ENCODE peak calls at places on chromosomes 6 and 20, in six cellular contexts. I is hepatocyte, W is heart right ventricle, G is neural crest cell, V is tibial artery, H is spleen. J is an unnamed sample.

GRCh38 chr20:58619847-58620431 is 31.1 kb upstream of the STX16 start:
- DNase-seq in I (no peak), W (no peak), G (no peak), V (no peak), H (peak), J (no peak)

GRCh38 chr6:23055523-23055922 is 486.2 kb downstream of the HDGFL1 start:
- DNase-seq in I (no peak), W (no peak), G (no peak), V (no peak), H (no peak), J (no peak)

GRCh38 chr6:14290448-14291388 is 173.1 kb downstream of the CD83 start:
- DNase-seq in I (no peak), W (no peak), G (no peak), V (no peak), H (no peak), J (no peak)

GRCh38 chr20:45047581-45048119 is 53.3 kb downstream of the KCNS1 start:
- DNase-seq in I (no peak), W (no peak), G (no peak), V (no peak), H (no peak), J (no peak)

GRCh38 chr6:26571592-26572296 is 25.0 kb upstream of the ABT1 start:
- DNase-seq in I (peak), W (peak), G (peak), V (peak), H (peak), J (peak)

GRCh38 chr6:15244605-15245360 is 1.1 kb upstream of the JARID2 start:
- DNase-seq in I (peak), W (peak), G (peak), V (peak), H (peak), J (peak)

GRCh38 chr20:36919715-36920333 is 31.7 kb downstream of the SAMHD1 start:
- DNase-seq in I (peak), W (peak), G (peak), V (no peak), H (no peak), J (peak)

GRCh38 chr20:24662286-24662685 is 192.9 kb downstream of the SYNDIG1 start:
- DNase-seq in I (no peak), W (no peak), G (no peak), V (peak), H (peak), J (no peak)

GRCh38 chr20:59783020-59784010 is 150.1 kb downstream of the SYCP2 start:
- DNase-seq in I (peak), W (peak), G (peak), V (peak), H (no peak), J (peak)

GRCh38 chr6:165562421-165563090 is 100.5 kb downstream of the PDE10A start:
- DNase-seq in I (no peak), W (no peak), G (no peak), V (no peak), H (no peak), J (no peak)

GRCh38 chr6:90573624-90574023 is 13.2 kb downstream of the MAP3K7 start:
- DNase-seq in I (no peak), W (no peak), G (no peak), V (no peak), H (no peak), J (no peak)

GRCh38 chr6:143984670-143985069 is 23.4 kb downstream of the PLAGL1 start:
- DNase-seq in I (no peak), W (no peak), G (no peak), V (no peak), H (no peak), J (no peak)

GRCh38 chr6:25477006-25477590 is 174.9 kb upstream of the SCGN start:
- DNase-seq in I (peak), W (no peak), G (no peak), V (no peak), H (no peak), J (no peak)

GRCh38 chr20:40869416-40870147 is 159.0 kb upstream of the TOP1 start:
- DNase-seq in I (no peak), W (no peak), G (no peak), V (no peak), H (no peak), J (no peak)

GRCh38 chr20:57320358-57320757 is 9.2 kb upstream of the SPO11 start:
- DNase-seq in I (no peak), W (no peak), G (no peak), V (no peak), H (no peak), J (no peak)

GRCh38 chr6:112651239-112651638 is 304.1 kb downstream of the RFPL4B start:
- DNase-seq in I (no peak), W (no peak), G (no peak), V (no peak), H (no peak), J (no peak)

GRCh38 chr6:31771992-31772358 is 5.2 kb downstream of the VWA7 start:
- DNase-seq in I (no peak), W (no peak), G (no peak), V (no peak), H (peak), J (no peak)

GRCh38 chr6:131948692-131949614 is 2.2 kb downstream of the CCN2 start:
- DNase-seq in I (peak), W (peak), G (no peak), V (peak), H (no peak), J (no peak)

GRCh38 chr6:33172307-33173227 is 19.7 kb downstream of the COL11A2 start:
- DNase-seq in I (peak), W (no peak), G (no peak), V (no peak), H (peak), J (peak)

GRCh38 chr6:111482236-111482958 is 621 bp downstream of the REV3L start:
- DNase-seq in I (peak), W (peak), G (peak), V (peak), H (peak), J (peak)

GRCh38 chr20:57653546-57653900 is 33.3 kb upstream of the ZBP1 start:
- DNase-seq in I (peak), W (peak), G (no peak), V (no peak), H (peak), J (peak)

GRCh38 chr6:19851273-19852089 is 14.3 kb downstream of the ID4 start:
- DNase-seq in I (peak), W (peak), G (peak), V (no peak), H (no peak), J (peak)

GRCh38 chr6:27674882-27675281 is 202.0 kb upstream of the ZNF184 start:
- DNase-seq in I (no peak), W (no peak), G (no peak), V (no peak), H (no peak), J (no peak)

GRCh38 chr6:88266126-88266525 is 100.0 kb upstream of the CNR1 start:
- DNase-seq in I (no peak), W (no peak), G (no peak), V (no peak), H (no peak), J (no peak)

GRCh38 chr6:97586344-97586743 is 303.3 kb upstream of the MMS22L start:
- DNase-seq in I (peak), W (no peak), G (no peak), V (no peak), H (no peak), J (peak)

GRCh38 chr20:35636095-35636494 is 20.5 kb downstream of the SPAG4 start:
- DNase-seq in I (no peak), W (no peak), G (no peak), V (no peak), H (no peak), J (no peak)

GRCh38 chr20:5569021-5569420 is 181.2 kb upstream of the SHLD1 start:
- DNase-seq in I (peak), W (peak), G (peak), V (no peak), H (no peak), J (peak)

GRCh38 chr20:45138451-45139300 is 14.4 kb upstream of the WFDC12 start:
- DNase-seq in I (peak), W (no peak), G (peak), V (no peak), H (peak), J (peak)

GRCh38 chr20:43442310-43442880 is 15.3 kb upstream of the SRSF6 start:
- DNase-seq in I (peak), W (no peak), G (no peak), V (no peak), H (no peak), J (no peak)

GRCh38 chr6:117761610-117762009 is 86.3 kb downstream of the NUS1 start:
- DNase-seq in I (no peak), W (no peak), G (no peak), V (no peak), H (no peak), J (no peak)

GRCh38 chr20:237479-237878 is 10.4 kb downstream of the DEFB129 start:
- DNase-seq in I (no peak), W (no peak), G (no peak), V (no peak), H (no peak), J (no peak)

GRCh38 chr6:165729307-165729936 is 66.4 kb upstream of the PDE10A start:
- DNase-seq in I (no peak), W (peak), G (peak), V (no peak), H (no peak), J (peak)

GRCh38 chr6:165186041-165186440 is 123.4 kb downstream of the C6orf118 start:
- DNase-seq in I (no peak), W (no peak), G (no peak), V (no peak), H (no peak), J (no peak)

GRCh38 chr6:24517659-24518538 is 23.1 kb downstream of the ALDH5A1 start:
- DNase-seq in I (no peak), W (no peak), G (no peak), V (no peak), H (no peak), J (no peak)

GRCh38 chr6:97870273-97870672 is 587.3 kb upstream of the MMS22L start:
- DNase-seq in I (no peak), W (no peak), G (no peak), V (no peak), H (no peak), J (no peak)

GRCh38 chr6:1381397-1382330 is 7.7 kb upstream of the FOXF2 start:
- DNase-seq in I (peak), W (peak), G (peak), V (no peak), H (peak), J (peak)

GRCh38 chr20:61263084-61263695 is 11.1 kb downstream of the CDH4 start:
- DNase-seq in I (peak), W (no peak), G (peak), V (no peak), H (no peak), J (peak)

GRCh38 chr20:61259741-61260140 is 7.7 kb downstream of the CDH4 start:
- DNase-seq in I (no peak), W (no peak), G (no peak), V (no peak), H (no peak), J (no peak)

GRCh38 chr20:61262514-61262913 is 10.5 kb downstream of the CDH4 start:
- DNase-seq in I (no peak), W (no peak), G (no peak), V (no peak), H (no peak), J (no peak)

GRCh38 chr20:61262036-61262435 is 10.0 kb downstream of the CDH4 start:
- DNase-seq in I (no peak), W (no peak), G (no peak), V (no peak), H (no peak), J (no peak)

GRCh38 chr20:61260905-61261304 is 8.8 kb downstream of the CDH4 start:
- DNase-seq in I (no peak), W (no peak), G (no peak), V (no peak), H (no peak), J (no peak)
- TF ChIP-seq CTCF in I (peak), W (no peak), G (peak), V (no peak), H (no peak), J (no peak)

GRCh38 chr20:38221041-38221589 is 39.4 kb downstream of the KIAA1755 start:
- DNase-seq in I (peak), W (peak), G (peak), V (peak), H (peak), J (peak)

GRCh38 chr20:38224534-38224933 is 36.0 kb downstream of the KIAA1755 start:
- DNase-seq in I (no peak), W (no peak), G (no peak), V (no peak), H (peak), J (no peak)

GRCh38 chr20:38223743-38224100 is 36.8 kb downstream of the KIAA1755 start:
- DNase-seq in I (no peak), W (no peak), G (no peak), V (peak), H (peak), J (no peak)

GRCh38 chr20:38222231-38222922 is 38.2 kb downstream of the KIAA1755 start:
- DNase-seq in I (peak), W (peak), G (peak), V (peak), H (peak), J (peak)

DNA sequence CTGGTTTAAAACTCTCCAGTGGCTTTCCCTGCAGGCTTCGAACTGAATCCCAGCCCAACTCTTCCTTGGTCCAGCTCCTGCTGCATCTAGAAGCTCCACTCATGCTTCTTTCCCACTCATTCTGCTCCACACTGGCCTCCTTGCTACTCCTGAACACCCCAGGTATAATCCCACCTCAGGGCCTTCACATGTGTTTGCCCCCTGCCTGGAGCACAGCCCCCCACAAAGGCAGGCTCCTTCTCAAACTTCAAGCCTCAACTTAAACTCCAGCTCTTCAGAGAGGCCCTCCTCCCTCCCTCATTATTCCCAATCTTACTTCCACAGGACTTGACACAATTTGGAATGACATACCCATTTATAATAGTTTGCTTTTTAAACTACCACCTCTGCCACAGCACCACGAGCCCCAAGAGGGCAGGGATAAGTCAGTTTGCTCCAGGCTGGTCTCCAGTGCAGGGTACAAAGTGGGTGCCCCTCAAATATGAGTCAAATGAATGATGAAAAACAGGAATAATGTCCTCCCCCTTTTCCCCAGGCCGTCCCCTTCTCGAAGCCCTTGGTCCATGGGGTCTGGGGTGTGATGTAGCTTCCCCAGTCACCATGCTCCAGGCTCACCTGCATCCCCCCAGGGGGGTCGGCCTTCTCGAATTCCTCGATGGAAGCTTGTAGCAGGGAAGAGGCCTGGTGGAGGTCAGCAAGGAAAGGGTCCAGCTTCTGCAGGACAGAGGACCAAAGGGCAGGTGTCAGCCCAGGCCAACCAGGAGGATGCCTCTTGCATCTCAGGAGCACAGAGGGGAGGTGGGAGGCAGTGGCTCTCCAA is 37.4 kb downstream of the KIAA1755 start:
- DNase-seq in I (no peak), W (no peak), G (no peak), V (peak), H (peak), J (no peak)
- TF ChIP-seq CTCF in I (no peak), W (peak), G (peak), V (no peak), H (peak), J (no peak)

GRCh38 chr6:167235005-167235404 is 56.1 kb upstream of the UNC93A start:
- DNase-seq in I (no peak), W (no peak), G (no peak), V (no peak), H (no peak), J (no peak)

GRCh38 chr6:167238169-167238693 is 52.9 kb upstream of the UNC93A start:
- DNase-seq in I (peak), W (no peak), G (no peak), V (no peak), H (no peak), J (no peak)

GRCh38 chr6:167237438-167237837 is 53.7 kb upstream of the UNC93A start:
- DNase-seq in I (no peak), W (no peak), G (no peak), V (no peak), H (no peak), J (no peak)

GRCh38 chr6:167235421-167236238 is 55.5 kb upstream of the UNC93A start:
- DNase-seq in I (no peak), W (no peak), G (no peak), V (no peak), H (no peak), J (no peak)

DNA sequence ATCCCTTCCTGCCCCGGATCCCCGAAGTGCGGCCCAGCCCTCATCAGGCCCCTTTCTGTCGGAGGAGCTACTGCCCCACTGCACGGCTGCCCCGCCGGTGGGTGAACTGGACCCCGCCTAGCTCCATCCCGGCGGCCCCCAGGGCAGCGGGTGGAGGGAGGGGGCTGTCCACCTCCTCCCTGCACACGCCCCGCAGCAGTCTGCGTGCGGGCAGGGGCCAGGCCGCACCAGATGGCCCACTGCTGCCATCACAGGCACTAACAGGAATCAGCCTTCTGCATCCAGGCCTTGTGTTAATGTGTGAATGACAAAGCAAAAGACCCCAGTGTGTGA is 54.9 kb upstream of the UNC93A start:
- DNase-seq in I (no peak), W (no peak), G (no peak), V (no peak), H (no peak), J (no peak)
- TF ChIP-seq CTCF in I (no peak), W (no peak), G (no peak), V (no peak), H (no peak), J (no peak)

GRCh38 chr6:85008311-85009015 is 244.1 kb upstream of the TBX18 start:
- DNase-seq in I (no peak), W (no peak), G (no peak), V (no peak), H (no peak), J (no peak)

GRCh38 chr6:85006362-85006761 is 242.0 kb upstream of the TBX18 start:
- DNase-seq in I (no peak), W (no peak), G (no peak), V (no peak), H (no peak), J (no peak)

GRCh38 chr6:85002847-85003246 is 238.4 kb upstream of the TBX18 start:
- DNase-seq in I (no peak), W (no peak), G (no peak), V (no peak), H (no peak), J (no peak)

GRCh38 chr6:85005494-85005893 is 241.1 kb upstream of the TBX18 start:
- DNase-seq in I (no peak), W (no peak), G (no peak), V (no peak), H (no peak), J (no peak)

GRCh38 chr6:85004283-85005010 is 240.0 kb upstream of the TBX18 start:
- DNase-seq in I (no peak), W (no peak), G (no peak), V (no peak), H (no peak), J (no peak)
- TF ChIP-seq CTCF in I (no peak), W (no peak), G (no peak), V (no peak), H (no peak), J (no peak)

DNA sequence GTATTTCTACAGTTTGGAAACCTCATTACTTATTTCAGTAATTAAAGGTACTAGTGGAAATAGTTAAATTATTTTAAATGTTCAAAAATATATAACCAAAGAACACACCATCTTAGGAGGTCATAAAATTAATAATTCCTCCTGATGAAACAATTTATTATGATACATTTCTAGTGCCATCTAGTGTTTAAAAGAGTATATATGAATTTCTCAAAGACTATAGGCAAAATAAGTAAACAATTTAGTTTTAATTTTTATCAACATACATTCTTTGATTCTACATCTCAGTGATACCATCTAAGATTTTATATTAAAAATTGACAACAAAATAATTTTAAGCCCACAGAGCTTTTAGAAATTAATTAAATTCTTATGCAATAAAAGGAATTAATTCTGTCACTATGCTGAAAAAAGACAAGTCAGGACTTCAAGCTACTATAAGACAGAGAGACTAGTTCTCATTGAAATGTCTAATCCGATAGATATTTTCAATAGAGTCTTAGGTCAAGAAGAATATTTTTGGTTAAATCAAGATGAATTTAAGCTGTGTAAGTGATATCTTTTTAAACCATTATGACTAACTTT is 107.8 kb upstream of the RNF217 start:
- DNase-seq in I (no peak), W (no peak), G (no peak), V (no peak), H (no peak), J (no peak)
- TF ChIP-seq CTCF in I (peak), W (no peak), G (peak), V (peak), H (no peak), J (peak)

J was measured in endothelial cell.